ENCODE peak calls at places on chromosomes 16 and 17, in five cellular contexts. M is fibroblast of lung; V is heart right ventricle; D is CD8-positive, alpha-beta T cell; B is CD8-positive, alpha-beta memory T cell. G is an unnamed sample.

GRCh38 chr16:58459344-58460218 is 40.4 kb upstream of the NDRG4 start:
- DNase-seq in M (peak; percentile 4), V (peak; percentile 54), D (no peak), B (no peak), G (no peak)

GRCh38 chr17:50769884-50770283 is 2.6 kb upstream of the ANKRD40CL start:
- DNase-seq in M (no peak), V (no peak), D (no peak), B (no peak), G (peak; percentile 38)

GRCh38 chr16:49503242-49504022 is 129.8 kb downstream of the C16orf78 start:
- DNase-seq in M (no peak), V (no peak), D (no peak), B (no peak), G (peak; percentile 28)

GRCh38 chr17:77210946-77211541 is 70.3 kb downstream of the SEC14L1 start:
- DNase-seq in M (no peak), V (no peak), D (no peak), B (no peak), G (no peak)

GRCh38 chr17:67891481-67892119 is 66.3 kb downstream of the BPTF start:
- DNase-seq in M (peak; percentile 67), V (no peak), D (no peak), B (no peak), G (peak; percentile 50)

GRCh38 chr16:78684040-78684611 is 584.7 kb downstream of the WWOX start:
- DNase-seq in M (peak; percentile 98), V (peak; percentile 54), D (no peak), B (no peak), G (peak; percentile 63)

GRCh38 chr17:67246648-67247415 is 1.8 kb upstream of the HELZ start:
- DNase-seq in M (no peak), V (no peak), D (peak; percentile 44), B (peak; percentile 77), G (peak; percentile 73)

GRCh38 chr16:4053663-4054479 is 62.4 kb downstream of the ADCY9 start:
- DNase-seq in M (peak; percentile 91), V (peak; percentile 25), D (no peak), B (no peak), G (no peak)

GRCh38 chr17:42275527-42276358 is 448 bp downstream of the STAT5B start:
- DNase-seq in M (peak; percentile 55), V (no peak), D (peak; percentile 27), B (peak; percentile 22), G (no peak)

GRCh38 chr16:14464192-14464591 is 165.9 kb downstream of the PARN start:
- DNase-seq in M (no peak), V (no peak), D (no peak), B (no peak), G (no peak)

GRCh38 chr17:61766520-61766919 is 96.8 kb downstream of the BRIP1 start:
- DNase-seq in M (peak; percentile 25), V (no peak), D (no peak), B (no peak), G (no peak)

GRCh38 chr17:67109111-67109510 is 64.8 kb downstream of the CACNG1 start:
- DNase-seq in M (no peak), V (no peak), D (no peak), B (no peak), G (no peak)

GRCh38 chr17:17877548-17878358 is 41.0 kb upstream of the SREBF1 start:
- DNase-seq in M (peak; percentile 97), V (peak; percentile 88), D (no peak), B (no peak), G (no peak)

GRCh38 chr16:57261806-57262205 is 16.7 kb downstream of the ARL2BP start:
- DNase-seq in M (no peak), V (no peak), D (no peak), B (no peak), G (no peak)

GRCh38 chr17:50511058-50511457 is 2.8 kb downstream of the MYCBPAP start:
- DNase-seq in M (peak; percentile 38), V (no peak), D (no peak), B (peak; percentile 31), G (no peak)

GRCh38 chr16:4801962-4802658 is at the start of gene ROGDI:
- DNase-seq in M (peak; percentile 11), V (peak; percentile 76), D (peak; percentile 82), B (peak; percentile 82), G (peak; percentile 90)

GRCh38 chr17:42653179-42654124 is 5.6 kb upstream of the TUBG2 start:
- DNase-seq in M (peak; percentile 78), V (peak; percentile 57), D (no peak), B (no peak), G (no peak)

GRCh38 chr17:33927732-33928133 is 327.4 kb upstream of the CCL2 start:
- DNase-seq in M (peak; percentile 5), V (no peak), D (no peak), B (no peak), G (no peak)

GRCh38 chr16:4494746-4495490 is 18.7 kb downstream of the HMOX2 start:
- DNase-seq in M (peak; percentile 72), V (no peak), D (no peak), B (no peak), G (no peak)

GRCh38 chr17:12789976-12790805 is 893 bp downstream of the ARHGAP44 start:
- DNase-seq in M (no peak), V (no peak), D (no peak), B (no peak), G (peak; percentile 1)

GRCh38 chr17:65531508-65532431 is 29.7 kb downstream of the AXIN2 start:
- DNase-seq in M (peak; percentile 91), V (peak; percentile 39), D (no peak), B (no peak), G (peak; percentile 88)

GRCh38 chr17:50480854-50481490 is 2.3 kb downstream of the RSAD1 start:
- DNase-seq in M (no peak), V (no peak), D (no peak), B (no peak), G (no peak)

GRCh38 chr16:67150833-67151396 is at the start of gene B3GNT9:
- DNase-seq in M (peak; percentile 81), V (peak; percentile 76), D (peak; percentile 39), B (no peak), G (peak; percentile 76)

GRCh38 chr17:12856451-12856850 is 67.2 kb downstream of the ARHGAP44 start:
- DNase-seq in M (no peak), V (no peak), D (no peak), B (no peak), G (no peak)

GRCh38 chr16:89918453-89919347 is at the start of gene MC1R:
- DNase-seq in M (peak; percentile 29), V (peak; percentile 35), D (no peak), B (no peak), G (peak; percentile 83)

GRCh38 chr16:84839956-84840355 is 20.2 kb downstream of the CRISPLD2 start:
- DNase-seq in M (peak; percentile 56), V (no peak), D (no peak), B (no peak), G (no peak)

GRCh38 chr17:49604314-49604869 is 28.7 kb downstream of the NXPH3 start:
- DNase-seq in M (no peak), V (no peak), D (no peak), B (no peak), G (no peak)

GRCh38 chr16:22265351-22265750 is 31.9 kb upstream of the POLR3E start:
- DNase-seq in M (no peak), V (no peak), D (no peak), B (no peak), G (no peak)

GRCh38 chr17:81099888-81100287 is 64.9 kb downstream of the BAIAP2 start:
- DNase-seq in M (no peak), V (no peak), D (no peak), B (no peak), G (no peak)

GRCh38 chr17:81102352-81102751 is 63.0 kb upstream of the PVALEF start:
- DNase-seq in M (no peak), V (no peak), D (no peak), B (no peak), G (no peak)

GRCh38 chr17:81101614-81102306 is 63.5 kb upstream of the PVALEF start:
- DNase-seq in M (peak; percentile 69), V (peak; percentile 73), D (peak; percentile 85), B (peak; percentile 85), G (peak; percentile 88)

GRCh38 chr17:81102869-81103268 is 62.4 kb upstream of the PVALEF start:
- DNase-seq in M (no peak), V (no peak), D (no peak), B (no peak), G (no peak)

GRCh38 chr17:81100668-81101067 is 64.6 kb upstream of the PVALEF start:
- DNase-seq in M (no peak), V (no peak), D (no peak), B (no peak), G (no peak)
- H3K36me3 ChIP-seq in M (peaks cover 6% of the 10 kb centered on the region), V (no peaks in the 10 kb centered on the region), D (no peaks in the 10 kb centered on the region), B (no peaks in the 10 kb centered on the region), G (peaks cover 1% of the 10 kb centered on the region)

GRCh38 chr16:88533945-88534641 is 36.1 kb upstream of the ZC3H18 start:
- DNase-seq in M (peak; percentile 61), V (peak; percentile 68), D (peak; percentile 73), B (peak; percentile 73), G (no peak)
- H3K4me3 ChIP-seq in M (no peak overlapping the region), V (peak overlapping the region; percentile 74), D (peak overlapping the region; percentile 57), B (no peak overlapping the region), G (no peak overlapping the region)

DNA sequence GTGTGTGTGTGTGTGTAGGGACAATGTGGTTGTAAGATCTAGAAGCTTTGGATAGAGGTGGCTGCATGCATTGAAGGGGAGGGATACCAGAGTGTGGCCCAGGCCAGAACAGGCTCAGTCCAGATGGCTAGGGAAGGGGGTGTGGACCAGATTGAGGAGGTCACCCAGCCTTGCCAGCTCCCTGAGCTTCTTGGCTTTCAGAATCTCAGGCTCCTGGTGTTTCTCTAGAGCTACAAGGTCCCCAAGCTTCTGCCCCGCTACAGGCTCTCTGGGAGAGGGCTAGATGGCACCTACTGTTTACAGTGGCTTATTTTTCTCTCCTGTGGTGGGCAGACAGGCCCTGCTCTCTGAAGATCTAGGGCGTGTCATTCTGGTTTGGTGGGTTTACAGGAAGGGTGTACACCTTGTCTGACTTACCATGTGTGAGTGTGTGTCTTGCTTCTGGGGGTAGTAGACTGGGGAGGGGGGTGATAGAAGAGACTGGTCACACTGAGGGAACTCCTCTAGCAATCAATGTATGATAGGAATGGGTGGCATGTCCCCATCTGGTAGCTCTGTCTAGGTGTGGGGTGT is 1.0 kb downstream of the RARA start:
- DNase-seq in M (no peak), V (no peak), D (no peak), B (no peak), G (peak; percentile 4)
- H3K36me3 ChIP-seq in M (no peaks in the 10 kb centered on the region), V (no peaks in the 10 kb centered on the region), D (no peaks in the 10 kb centered on the region), B (no peaks in the 10 kb centered on the region), G (no peaks in the 10 kb centered on the region)

GRCh38 chr16:86165479-86165878 is 266.5 kb downstream of the IRF8 start:
- DNase-seq in M (no peak), V (no peak), D (no peak), B (no peak), G (no peak)

GRCh38 chr16:86167061-86167460 is 268.1 kb downstream of the IRF8 start:
- DNase-seq in M (no peak), V (no peak), D (no peak), B (no peak), G (no peak)

GRCh38 chr16:86171329-86171728 is 272.4 kb downstream of the IRF8 start:
- DNase-seq in M (peak; percentile 82), V (no peak), D (no peak), B (no peak), G (no peak)

GRCh38 chr16:86166414-86166813 is 267.5 kb downstream of the IRF8 start:
- DNase-seq in M (no peak), V (no peak), D (no peak), B (no peak), G (no peak)

DNA sequence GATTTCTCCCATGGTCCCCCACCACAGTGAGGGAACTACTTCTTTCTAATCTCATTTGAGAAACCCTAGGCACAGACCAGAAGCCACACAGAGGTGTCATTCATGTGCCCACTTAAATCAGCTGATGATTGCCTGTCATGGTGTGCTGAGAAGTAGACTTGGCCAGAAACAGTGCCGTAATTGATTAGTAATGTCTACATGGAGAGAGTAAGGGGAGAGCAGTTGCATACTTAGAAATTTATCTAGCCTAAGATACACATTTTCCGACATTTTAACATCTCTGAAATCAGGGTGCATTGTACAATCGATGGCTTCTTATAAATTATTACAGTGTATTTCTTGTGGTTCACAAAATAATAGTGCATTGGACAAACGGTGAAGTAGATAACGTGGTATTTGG is 271.8 kb downstream of the IRF8 start:
- DNase-seq in M (no peak), V (no peak), D (no peak), B (no peak), G (no peak)
- H3K4me3 ChIP-seq in M (no peak overlapping the region), V (no peak overlapping the region), D (no peak overlapping the region), B (no peak overlapping the region), G (no peak overlapping the region)

G was measured in Caco-2.